ENCODE peak calls at places on chromosomes 5 and 9, in nine cellular contexts. B is HCEC 1CT; Z is stimulated activated CD4-positive, alpha-beta T cell treated with anti-CD3 and anti-CD28 coated beads, Interleukin-12 subunit alpha, Interleukin-12 subunit beta, amount 100 ng/mL, for 24 hours; K is activated CD4-positive, alpha-beta T cell treated with anti-CD3 and anti-CD28 coated beads, Interleukin-2, amount 50 U/mL, for 1 hour; M is iPS-NIHi11; G is H9; J is mucosa of gallbladder; R is HT1080; O is RPMI7951. F is an unnamed sample.

GRCh38 chr5:145718956-145719355 is 116.2 kb downstream of the PRELID2 start:
- DNase-seq in B (peak), Z (no peak), K (no peak), M (peak), G (no peak), J (no peak), R (peak), O (peak), F (no peak)

GRCh38 chr5:81884871-81885270 is 87.0 kb upstream of the ATG10 start:
- DNase-seq in B (no peak), Z (no peak), K (no peak), M (no peak), G (no peak), J (no peak), R (no peak), O (no peak), F (no peak)

GRCh38 chr5:149348463-149348862 is 3.2 kb downstream of the GRPEL2 start:
- DNase-seq in B (no peak), Z (no peak), K (no peak), M (no peak), G (no peak), J (no peak), R (no peak), O (no peak), F (no peak)

GRCh38 chr9:131960311-131960710 is 119.4 kb downstream of the MED27 start:
- DNase-seq in B (no peak), Z (no peak), K (no peak), M (no peak), G (no peak), J (no peak), R (peak), O (no peak), F (no peak)

GRCh38 chr9:69497816-69498215 is 172.8 kb downstream of the ENTREP1 start:
- DNase-seq in B (no peak), Z (no peak), K (no peak), M (no peak), G (no peak), J (no peak), R (no peak), O (no peak), F (no peak)

GRCh38 chr9:35791321-35791921 is at the start of gene NPR2:
- DNase-seq in B (peak), Z (no peak), K (no peak), M (peak), G (no peak), J (no peak), R (no peak), O (peak), F (no peak)

GRCh38 chr5:43192558-43193170 is 639 bp downstream of the NIM1K start:
- DNase-seq in B (peak), Z (peak), K (peak), M (no peak), G (no peak), J (no peak), R (no peak), O (peak), F (peak)

GRCh38 chr5:113059232-113059805 is 82.7 kb downstream of the DCP2 start:
- DNase-seq in B (peak), Z (no peak), K (no peak), M (no peak), G (peak), J (no peak), R (no peak), O (peak), F (no peak)

GRCh38 chr5:93117753-93118531 is 463.1 kb downstream of the NR2F1-AS1 start:
- DNase-seq in B (peak), Z (no peak), K (no peak), M (no peak), G (no peak), J (no peak), R (peak), O (peak), F (no peak)

GRCh38 chr9:129412814-129413536 is 207.9 kb downstream of the C9orf50 start:
- DNase-seq in B (peak), Z (peak), K (no peak), M (peak), G (no peak), J (peak), R (peak), O (peak), F (peak)

GRCh38 chr5:64323591-64323990 is 157.9 kb downstream of the RNF180 start:
- DNase-seq in B (no peak), Z (no peak), K (no peak), M (no peak), G (no peak), J (no peak), R (no peak), O (no peak), F (no peak)

GRCh38 chr9:120711841-120712538 is 2.3 kb downstream of the MEGF9 start:
- DNase-seq in B (peak), Z (no peak), K (no peak), M (no peak), G (no peak), J (no peak), R (peak), O (no peak), F (peak)

GRCh38 chr5:54900906-54901725 is 84.3 kb downstream of the ESM1 start:
- DNase-seq in B (peak), Z (no peak), K (no peak), M (no peak), G (no peak), J (peak), R (peak), O (peak), F (no peak)

GRCh38 chr9:84278131-84278530 is 62.4 kb downstream of the SLC28A3 start:
- DNase-seq in B (no peak), Z (no peak), K (no peak), M (no peak), G (no peak), J (no peak), R (peak), O (peak), F (no peak)

GRCh38 chr5:135211791-135212190 is 177.8 kb upstream of the PITX1 start:
- DNase-seq in B (no peak), Z (no peak), K (no peak), M (no peak), G (no peak), J (peak), R (no peak), O (no peak), F (no peak)

GRCh38 chr9:34991833-34992375 is 2.4 kb downstream of the DNAJB5 start:
- DNase-seq in B (no peak), Z (no peak), K (no peak), M (peak), G (peak), J (no peak), R (peak), O (no peak), F (peak)

GRCh38 chr9:134736791-134737489 is 95.3 kb downstream of the COL5A1 start:
- DNase-seq in B (no peak), Z (no peak), K (no peak), M (no peak), G (no peak), J (no peak), R (no peak), O (no peak), F (no peak)

GRCh38 chr5:177469061-177469628 is 4.3 kb downstream of the DBN1 start:
- DNase-seq in B (no peak), Z (no peak), K (no peak), M (peak), G (peak), J (no peak), R (no peak), O (no peak), F (no peak)

GRCh38 chr5:67233075-67233474 is 36.5 kb upstream of the CD180 start:
- DNase-seq in B (peak), Z (no peak), K (no peak), M (no peak), G (peak), J (no peak), R (peak), O (no peak), F (no peak)

GRCh38 chr9:115498338-115498737 is 380.4 kb upstream of the TNC start:
- DNase-seq in B (no peak), Z (no peak), K (no peak), M (no peak), G (no peak), J (no peak), R (no peak), O (no peak), F (no peak)

GRCh38 chr5:119179857-119180641 is 109.2 kb downstream of the DMXL1 start:
- DNase-seq in B (peak), Z (no peak), K (no peak), M (no peak), G (no peak), J (no peak), R (peak), O (peak), F (no peak)

GRCh38 chr5:50575745-50576144 is 90.7 kb upstream of the PARP8 start:
- DNase-seq in B (no peak), Z (no peak), K (no peak), M (no peak), G (no peak), J (no peak), R (no peak), O (no peak), F (no peak)

GRCh38 chr5:41670854-41671791 is 160.7 kb upstream of the PLCXD3 start:
- DNase-seq in B (no peak), Z (no peak), K (no peak), M (no peak), G (peak), J (no peak), R (no peak), O (no peak), F (no peak)

GRCh38 chr5:149205625-149206523 is 64.6 kb downstream of the ABLIM3 start:
- DNase-seq in B (peak), Z (no peak), K (no peak), M (no peak), G (no peak), J (peak), R (peak), O (peak), F (no peak)

GRCh38 chr5:40378431-40379175 is 301.1 kb upstream of the PTGER4 start:
- DNase-seq in B (no peak), Z (no peak), K (no peak), M (no peak), G (no peak), J (no peak), R (no peak), O (peak), F (no peak)

GRCh38 chr5:34859253-34859652 is 20.3 kb downstream of the TTC23L start:
- DNase-seq in B (no peak), Z (no peak), K (no peak), M (no peak), G (no peak), J (no peak), R (no peak), O (no peak), F (no peak)

GRCh38 chr9:89811356-89811755 is 206.5 kb downstream of the GADD45G start:
- DNase-seq in B (no peak), Z (no peak), K (no peak), M (no peak), G (no peak), J (no peak), R (no peak), O (no peak), F (no peak)

GRCh38 chr5:161966544-161966943 is 101.0 kb upstream of the GABRG2 start:
- DNase-seq in B (no peak), Z (no peak), K (no peak), M (peak), G (no peak), J (no peak), R (peak), O (no peak), F (no peak)

GRCh38 chr9:117265253-117265652 is 149.6 kb downstream of the ASTN2 start:
- DNase-seq in B (no peak), Z (no peak), K (no peak), M (no peak), G (no peak), J (no peak), R (no peak), O (no peak), F (no peak)

GRCh38 chr5:1316941-1317340 is 22.1 kb upstream of the TERT start:
- DNase-seq in B (no peak), Z (no peak), K (no peak), M (no peak), G (peak), J (no peak), R (no peak), O (no peak), F (no peak)

GRCh38 chr9:135392511-135392910 is 87.1 kb upstream of the PPP1R26 start:
- DNase-seq in B (no peak), Z (no peak), K (no peak), M (no peak), G (peak), J (no peak), R (no peak), O (no peak), F (no peak)

F was measured in activated naive CD4-positive, alpha-beta T cell treated with anti-CD3 and anti-CD28 coated beads, Interleukin-2, amount 50 U/mL, for 72 hours.